ENCODE peak calls at places on chromosomes 16 and 17, in four cellular contexts. P is uterus; R is cardiac muscle cell; S is CD4-positive, alpha-beta T cell. T is an unnamed sample. For H3K9me3, the result is how much of the 10 kb centered on the place peaks cover.

GRCh38 chr16:5971924-5972323 is 874.3 kb upstream of the EEF2KMT start:
- DNase-seq in P (no peak), R (no peak), S (no peak), T (no peak)

GRCh38 chr16:2022723-2023097 is 3.1 kb downstream of the NPW start:
- DNase-seq in P (no peak), R (peak), S (no peak), T (no peak)

GRCh38 chr17:81419333-81419885 is 24.2 kb downstream of the BAHCC1 start:
- DNase-seq in P (peak), R (peak), S (no peak), T (no peak)

GRCh38 chr17:50035421-50035879 is 20.5 kb upstream of the ITGA3 start:
- DNase-seq in P (no peak), R (no peak), S (no peak), T (no peak)

GRCh38 chr17:61157246-61157887 is 242.3 kb upstream of the TBX2 start:
- DNase-seq in P (no peak), R (peak), S (no peak), T (no peak)

GRCh38 chr17:44736551-44737240 is 22.1 kb upstream of the ADAM11 start:
- DNase-seq in P (no peak), R (no peak), S (no peak), T (no peak)

GRCh38 chr17:36525113-36525512 is 9.6 kb downstream of the MYO19 start:
- DNase-seq in P (no peak), R (no peak), S (no peak), T (no peak)

GRCh38 chr17:66677201-66677981 is 157.5 kb upstream of the CACNG5 start:
- DNase-seq in P (no peak), R (peak), S (no peak), T (no peak)

GRCh38 chr16:23587726-23588125 is 8.4 kb downstream of the NDUFAB1 start:
- DNase-seq in P (no peak), R (peak), S (no peak), T (no peak)

GRCh38 chr16:3266873-3267537 is 10.6 kb upstream of the MEFV start:
- DNase-seq in P (no peak), R (peak), S (no peak), T (peak)

GRCh38 chr17:45424769-45425124 is 7.9 kb downstream of the ARHGAP27 start:
- DNase-seq in P (no peak), R (no peak), S (no peak), T (no peak)

GRCh38 chr16:47229053-47229640 is 85.4 kb upstream of the NETO2 start:
- DNase-seq in P (no peak), R (no peak), S (no peak), T (no peak)

GRCh38 chr17:7329360-7330098 is 394 bp upstream of the NEURL4 start:
- DNase-seq in P (peak), R (peak), S (peak), T (peak)

GRCh38 chr16:53809088-53809951 is 105.4 kb downstream of the FTO start:
- DNase-seq in P (no peak), R (peak), S (no peak), T (no peak)

GRCh38 chr17:40485851-40486512 is 15.4 kb downstream of the TNS4 start:
- DNase-seq in P (peak), R (peak), S (peak), T (no peak)

GRCh38 chr17:77322284-77322533 is 181.4 kb downstream of the SEC14L1 start:
- DNase-seq in P (no peak), R (peak), S (no peak), T (no peak)

GRCh38 chr17:45814622-45815606 is 29.8 kb upstream of the SPPL2C start:
- DNase-seq in P (no peak), R (no peak), S (no peak), T (no peak)

GRCh38 chr16:4239020-4239419 is 2.9 kb downstream of the SRL start:
- DNase-seq in P (no peak), R (no peak), S (no peak), T (no peak)

GRCh38 chr16:70434489-70435260 is 4.2 kb downstream of the ST3GAL2 start:
- DNase-seq in P (no peak), R (no peak), S (no peak), T (no peak)

GRCh38 chr16:53865492-53865863 is 161.5 kb downstream of the FTO start:
- DNase-seq in P (no peak), R (peak), S (no peak), T (no peak)

GRCh38 chr17:4329838-4330237 is 36.6 kb downstream of the UBE2G1 start:
- DNase-seq in P (no peak), R (peak), S (no peak), T (no peak)

GRCh38 chr16:88128556-88128955 is 177.3 kb downstream of the BANP start:
- DNase-seq in P (no peak), R (no peak), S (no peak), T (no peak)

GRCh38 chr16:11396241-11397048 is 51.2 kb downstream of the RMI2 start:
- DNase-seq in P (peak), R (peak), S (peak), T (peak)

GRCh38 chr17:83136931-83137330 is 57.5 kb downstream of the METRNL start:
- DNase-seq in P (no peak), R (no peak), S (no peak), T (no peak)

GRCh38 chr17:36608794-36609497 is 7.6 kb downstream of the MRM1 start:
- DNase-seq in P (peak), R (peak), S (no peak), T (no peak)

GRCh38 chr17:58219007-58219788 is at the start of gene MKS1:
- DNase-seq in P (peak), R (peak), S (peak), T (peak)

GRCh38 chr16:10362077-10362863 is 23.6 kb upstream of the ATF7IP2 start:
- DNase-seq in P (no peak), R (no peak), S (no peak), T (peak)

GRCh38 chr17:37067555-37068111 is 118.9 kb downstream of the AATF start:
- DNase-seq in P (no peak), R (peak), S (no peak), T (no peak)

GRCh38 chr17:75241143-75241430 is 20.3 kb downstream of the GGA3 start:
- DNase-seq in P (no peak), R (peak), S (no peak), T (no peak)

GRCh38 chr17:42642377-42642776 is 16.7 kb upstream of the TUBG2 start:
- DNase-seq in P (no peak), R (no peak), S (no peak), T (no peak)

DNA sequence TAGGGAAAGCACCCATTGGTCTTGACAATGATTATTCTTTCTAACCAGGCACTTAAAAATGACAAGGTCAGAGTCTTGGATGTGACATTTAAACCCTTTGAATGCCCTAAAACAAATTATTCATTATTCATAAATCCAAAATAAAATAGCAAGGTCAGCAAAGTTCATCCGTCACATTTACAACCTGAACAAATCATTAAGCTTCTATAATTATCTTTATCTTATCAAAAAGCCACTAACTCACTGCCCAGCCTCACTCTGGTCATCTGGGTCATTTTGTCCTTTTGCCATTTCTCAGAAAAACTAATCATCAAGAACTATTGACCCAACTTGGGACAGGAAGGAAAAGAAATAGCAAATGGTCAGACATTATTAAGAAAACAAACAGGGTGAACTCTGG is 507.3 kb upstream of the CDH8 start:
- DNase-seq in P (no peak), R (no peak), S (no peak), T (no peak)
- H3K9me3 ChIP-seq in P (under half), R (under half), S (under half), T (under half)

DNA sequence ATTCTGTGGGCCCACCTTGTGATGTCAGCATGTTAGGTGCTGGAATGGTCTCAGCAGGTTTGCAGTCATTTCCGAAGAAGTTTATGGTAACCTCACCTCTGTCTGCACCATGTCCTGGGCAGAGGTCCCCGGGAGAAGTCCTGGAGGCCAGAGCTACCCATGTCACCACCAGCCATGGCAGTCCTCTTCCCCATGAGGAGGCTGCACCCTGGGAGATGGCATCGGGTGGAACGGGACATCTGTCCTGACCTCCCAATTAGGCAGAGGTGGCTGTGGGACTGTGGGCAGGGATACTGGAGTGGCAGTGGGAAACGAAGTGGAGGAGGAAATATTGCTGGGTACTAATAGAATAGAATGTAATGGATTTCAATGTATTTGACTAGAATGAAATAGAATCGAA is 511.8 kb upstream of the WSB1 start:
- DNase-seq in P (no peak), R (no peak), S (no peak), T (no peak)
- H3K9me3 ChIP-seq in P (under half), R (under half), S (under half), T (under half)

GRCh38 chr17:9902116-9902515 is 3.0 kb downstream of the RCVRN start:
- DNase-seq in P (no peak), R (no peak), S (no peak), T (no peak)
- H3K9me3 ChIP-seq in P (under half), R (under half), S (under half), T (under half)

GRCh38 chr17:19621697-19622096 is 26.9 kb upstream of the ALDH3A2 start:
- DNase-seq in P (no peak), R (no peak), S (no peak), T (no peak)
- H3K9me3 ChIP-seq in P (under half), R (under half), S (under half), T (under half)

GRCh38 chr16:35713762-35714650 is 2254.6 kb downstream of the TP53TG3F start:
- DNase-seq in P (no peak), R (no peak), S (no peak), T (no peak)
- H3K9me3 ChIP-seq in P (under half), R (under half), S (under half), T (under half)

GRCh38 chr16:911604-912321 is 59.0 kb downstream of the LMF1 start:
- DNase-seq in P (no peak), R (no peak), S (no peak), T (no peak)
- H3K9me3 ChIP-seq in P (under half), R (under half), S (under half), T (under half)

GRCh38 chr16:59758848-59759247 is 1024.7 kb upstream of the GOT2 start:
- DNase-seq in P (no peak), R (no peak), S (no peak), T (no peak)

GRCh38 chr16:59754854-59755253 is 1020.7 kb upstream of the GOT2 start:
- DNase-seq in P (no peak), R (no peak), S (no peak), T (no peak)
- H3K9me3 ChIP-seq in P (under half), R (under half), S (under half), T (under half)

GRCh38 chr17:27070836-27071235 is 223.1 kb upstream of the WSB1 start:
- DNase-seq in P (no peak), R (no peak), S (no peak), T (no peak)

GRCh38 chr17:27069842-27070508 is 223.9 kb upstream of the WSB1 start:
- DNase-seq in P (no peak), R (no peak), S (no peak), T (no peak)

GRCh38 chr17:27065588-27065987 is 228.3 kb upstream of the WSB1 start:
- DNase-seq in P (no peak), R (no peak), S (no peak), T (no peak)

DNA sequence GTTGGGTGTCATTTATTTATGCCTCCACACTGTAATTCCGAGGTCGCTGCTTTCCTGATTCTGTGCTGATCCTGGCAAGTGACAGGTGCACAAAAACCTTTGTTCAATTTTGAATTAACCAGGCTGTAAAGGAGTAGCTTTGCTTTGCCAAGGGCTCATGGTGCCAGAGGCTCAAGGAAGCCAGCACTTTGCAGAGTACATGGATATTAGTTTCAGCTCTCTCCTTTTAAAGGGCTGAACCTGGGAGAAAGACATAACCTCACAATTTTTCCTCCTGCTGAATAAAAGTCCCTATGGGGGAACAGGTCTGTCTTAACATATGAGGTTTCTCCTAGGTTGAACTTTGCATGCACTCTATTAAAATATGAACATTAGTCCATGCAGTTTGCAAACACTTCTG is 227.6 kb upstream of the WSB1 start:
- DNase-seq in P (no peak), R (no peak), S (no peak), T (no peak)
- H3K9me3 ChIP-seq in P (under half), R (under half), S (under half), T (under half)

GRCh38 chr17:80154166-80154565 is 7.2 kb upstream of the EIF4A3 start:
- DNase-seq in P (no peak), R (no peak), S (no peak), T (no peak)

GRCh38 chr17:80147035-80147939 is at the start of gene EIF4A3:
- DNase-seq in P (peak), R (peak), S (peak), T (peak)

GRCh38 chr17:80151333-80151732 is 4.4 kb upstream of the EIF4A3 start:
- DNase-seq in P (no peak), R (peak), S (no peak), T (no peak)

GRCh38 chr17:80152057-80152831 is 5.3 kb upstream of the EIF4A3 start:
- DNase-seq in P (no peak), R (peak), S (no peak), T (peak)

DNA sequence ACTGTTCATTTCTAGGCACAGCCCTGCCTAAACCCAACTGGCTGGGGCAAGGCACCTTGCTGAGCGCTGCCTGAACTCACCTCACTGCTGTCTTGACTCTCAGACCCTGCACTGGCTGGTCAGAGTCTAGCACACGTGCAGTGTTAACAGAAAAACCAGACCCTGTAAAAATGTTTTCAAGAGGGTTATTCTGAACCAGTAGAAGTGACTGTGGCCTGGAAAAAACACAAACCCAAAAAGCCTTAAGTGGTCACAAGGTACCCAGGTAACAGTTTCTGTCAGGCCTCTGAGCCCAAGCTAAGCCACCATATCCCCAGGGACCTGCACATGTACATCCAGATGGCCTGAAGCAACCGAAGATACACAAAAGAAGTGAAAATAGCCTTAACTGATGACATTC is 6.1 kb upstream of the EIF4A3 start:
- DNase-seq in P (no peak), R (no peak), S (no peak), T (no peak)
- H3K9me3 ChIP-seq in P (under half), R (under half), S (under half), T (under half)